ENCODE peak calls at places on chromosomes 6 and 20, in seven cellular contexts. A is SW480; U is activated T-cell treated with anti-CD3 and anti-CD28 coated beads for 4 hours; R is stimulated activated naive CD4-positive, alpha-beta T cell treated with Interleukin-2 at 50 U/mL for 16 hours; L is NCI-H748 treated with DMSO at 0.1 percent for 48 hours; M is cardiac fibroblast; O is lung microvascular endothelial cell. Y is an unnamed sample.

GRCh38 chr6:63814459-63814858 is 178.9 kb downstream of the PHF3 start:
- DNase-seq in A (no peak), U (no peak), R (no peak), L (no peak), M (no peak), O (no peak), Y (no peak)

GRCh38 chr6:116229287-116229913 is 24.5 kb downstream of the TSPYL4 start:
- DNase-seq in A (no peak), U (no peak), R (no peak), L (peak; percentile 52), M (peak; percentile 93), O (peak; percentile 66), Y (no peak)

GRCh38 chr6:49787176-49787575 is at the start of gene PGK2:
- DNase-seq in A (peak; percentile 0), U (no peak), R (no peak), L (no peak), M (no peak), O (no peak), Y (no peak)

GRCh38 chr20:46709459-46710148 is at the start of gene SLC2A10:
- DNase-seq in A (peak; percentile 27), U (no peak), R (no peak), L (no peak), M (peak; percentile 70), O (peak; percentile 65), Y (no peak)

GRCh38 chr20:37200926-37201826 is 21.8 kb upstream of the MROH8 start:
- DNase-seq in A (no peak), U (no peak), R (no peak), L (no peak), M (no peak), O (no peak), Y (no peak)

GRCh38 chr6:121435444-121436069 is at the start of gene GJA1:
- DNase-seq in A (no peak), U (no peak), R (no peak), L (no peak), M (peak; percentile 85), O (peak; percentile 96), Y (no peak)

GRCh38 chr6:47336334-47336733 is 26.6 kb upstream of the TNFRSF21 start:
- DNase-seq in A (no peak), U (no peak), R (no peak), L (no peak), M (no peak), O (no peak), Y (no peak)

GRCh38 chr6:113763883-113764282 is 93.3 kb upstream of the MARCKS start:
- DNase-seq in A (no peak), U (no peak), R (no peak), L (no peak), M (peak; percentile 51), O (peak; percentile 10), Y (no peak)

GRCh38 chr6:85580104-85580877 is 13.4 kb downstream of the SNX14 start:
- DNase-seq in A (no peak), U (no peak), R (no peak), L (no peak), M (no peak), O (no peak), Y (no peak)